ENCODE peak calls at places on chromosomes 6 and 20, in six cellular contexts. Y is stimulated activated CD4-positive, alpha-beta T cell treated with anti-CD3 and anti-CD28 coated beads, Interleukin-12 subunit alpha, Interleukin-12 subunit beta, amount 100 ng/mL, for 48 hours; U is cardiac septum; Q is activated T-helper 1 cell treated with anti-CD3 and anti-CD28 coated beads, Interleukin-2, amount 50 U/mL, for 16 hours; N is effector CD4-positive, alpha-beta T cell; Z is cardiac muscle cell. W is an unnamed sample.
A peak's percentile ranks its signal among the peaks of the same experiment; 100 is the strongest.

GRCh38 chr20:50591233-50591852 is 81.2 kb downstream of the PTPN1 start:
- DNase-seq in Z (no peak), Y (no peak), U (no peak), Q (no peak), N (no peak), W (no peak)

GRCh38 chr6:28531479-28532128 is 5.9 kb downstream of the GPX5 start:
- DNase-seq in Z (no peak), U (no peak), Q (no peak), Y (no peak), N (no peak), W (no peak)

GRCh38 chr20:17622851-17623508 is 53.1 kb downstream of the DSTN start:
- DNase-seq in Q (no peak), Y (no peak), U (peak; percentile 49), Z (no peak), N (no peak), W (no peak)

GRCh38 chr6:157144861-157145260 is 178.5 kb downstream of the TMEM242 start:
- DNase-seq in U (no peak), Y (no peak), Z (no peak), N (no peak), Q (no peak), W (no peak)

GRCh38 chr6:70411542-70411941 is 1.8 kb upstream of the FAM135A start:
- DNase-seq in N (no peak), Y (no peak), Z (no peak), U (no peak), Q (no peak), W (no peak)

GRCh38 chr6:35224720-35225119 is 11.0 kb downstream of the SCUBE3 start:
- DNase-seq in Z (peak; percentile 24), Q (no peak), N (no peak), Y (no peak), U (no peak), W (no peak)

GRCh38 chr20:24131281-24131680 is 142.7 kb upstream of the GGTLC1 start:
- DNase-seq in N (no peak), Q (no peak), Y (no peak), Z (no peak), U (no peak), W (no peak)

GRCh38 chr20:62010551-62011402 is 54.9 kb downstream of the TAF4 start:
- DNase-seq in Q (peak; percentile 42), U (peak; percentile 80), N (peak; percentile 63), Z (peak; percentile 64), Y (peak; percentile 27), W (peak; percentile 8)

GRCh38 chr6:83252717-83253116 is 59.6 kb downstream of the RWDD2A start:
- DNase-seq in Q (no peak), Y (no peak), N (no peak), U (no peak), Z (peak; percentile 55), W (no peak)

GRCh38 chr20:22762576-22763256 is 178.3 kb upstream of the FOXA2 start:
- DNase-seq in N (no peak), Y (no peak), Q (no peak), U (no peak), Z (no peak), W (no peak)